ENCODE peak calls at places on chromosomes 6 and 20, in five cellular contexts. D is H1, T is sigmoid colon, H is right lobe of liver, F is HCT116. V is an unnamed sample.

GRCh38 chr6:25014806-25015560 is 79.2 kb upstream of the RIPOR2 start:
- DNase-seq in D (no peak), T (peak; percentile 78), H (no peak), F (no peak), V (no peak)

GRCh38 chr6:159271257-159271656 is 102.1 kb downstream of the FNDC1 start:
- DNase-seq in D (no peak), T (no peak), H (no peak), F (no peak), V (no peak)

GRCh38 chr6:107129370-107129925 is 14.1 kb upstream of the BEND3 start:
- DNase-seq in D (no peak), T (no peak), H (no peak), F (no peak), V (no peak)

GRCh38 chr6:12769556-12770255 is 53.1 kb downstream of the PHACTR1 start:
- DNase-seq in D (no peak), T (no peak), H (no peak), F (no peak), V (no peak)

GRCh38 chr20:48606841-48607543 is 220.8 kb downstream of the PREX1 start:
- DNase-seq in D (no peak), T (peak; percentile 54), H (peak; percentile 12), F (no peak), V (no peak)

GRCh38 chr6:168469198-168469943 is 28.4 kb downstream of the SMOC2 start:
- DNase-seq in D (no peak), T (peak; percentile 85), H (no peak), F (no peak), V (no peak)

GRCh38 chr20:47419953-47420352 is 63.5 kb upstream of the ZMYND8 start:
- DNase-seq in D (no peak), T (no peak), H (no peak), F (no peak), V (no peak)

GRCh38 chr6:90288404-90288803 is 8.2 kb downstream of the BACH2 start:
- DNase-seq in D (no peak), T (no peak), H (peak; percentile 34), F (no peak), V (no peak)

GRCh38 chr6:94735270-94735669 is 842.1 kb upstream of the MANEA start:
- DNase-seq in D (no peak), T (no peak), H (no peak), F (no peak), V (no peak)

GRCh38 chr20:7893019-7893730 is 47.1 kb downstream of the HAO1 start:
- DNase-seq in D (no peak), T (no peak), H (no peak), F (no peak), V (no peak)

GRCh38 chr20:47318596-47319516 is 37.6 kb downstream of the ZMYND8 start:
- DNase-seq in D (peak; percentile 77), T (peak; percentile 96), H (peak; percentile 68), F (no peak), V (peak; percentile 57)

GRCh38 chr6:112218563-112218962 is 35.8 kb downstream of the LAMA4 start:
- DNase-seq in D (no peak), T (peak; percentile 90), H (peak; percentile 44), F (no peak), V (no peak)

GRCh38 chr6:71107935-71108420 is 151.1 kb upstream of the B3GAT2 start:
- DNase-seq in D (no peak), T (no peak), H (no peak), F (peak; percentile 3), V (no peak)

GRCh38 chr6:36334343-36334742 is 2.3 kb downstream of the BNIP5 start:
- DNase-seq in D (no peak), T (no peak), H (no peak), F (no peak), V (no peak)

GRCh38 chr20:22768266-22768665 is 183.9 kb upstream of the FOXA2 start:
- DNase-seq in D (no peak), T (no peak), H (no peak), F (no peak), V (no peak)

GRCh38 chr6:128554302-128554701 is 33.9 kb upstream of the PTPRK start:
- DNase-seq in D (no peak), T (no peak), H (no peak), F (peak; percentile 15), V (no peak)

GRCh38 chr6:32638521-32639219 is 1.5 kb downstream of the HLA-DQA1 start:
- DNase-seq in D (no peak), T (no peak), H (no peak), F (no peak), V (no peak)

GRCh38 chr6:135270676-135271536 is 89.8 kb downstream of the MYB start:
- DNase-seq in D (peak; percentile 73), T (no peak), H (peak; percentile 42), F (no peak), V (no peak)

GRCh38 chr20:37161830-37162549 is 17.1 kb upstream of the RPN2 start:
- DNase-seq in D (no peak), T (no peak), H (no peak), F (no peak), V (no peak)

GRCh38 chr20:12775041-12775440 is 233.7 kb upstream of the SPTLC3 start:
- DNase-seq in D (no peak), T (no peak), H (no peak), F (no peak), V (no peak)

GRCh38 chr6:134925800-134926199 is 24.1 kb downstream of the ALDH8A1 start:
- DNase-seq in D (no peak), T (no peak), H (no peak), F (no peak), V (no peak)

GRCh38 chr6:145310116-145310515 is 425.2 kb downstream of the EPM2A start:
- DNase-seq in D (no peak), T (no peak), H (no peak), F (no peak), V (no peak)

GRCh38 chr6:10303806-10304520 is 110.9 kb downstream of the TFAP2A start:
- DNase-seq in D (no peak), T (no peak), H (no peak), F (no peak), V (no peak)

GRCh38 chr20:34491932-34492509 is 24.2 kb upstream of the DYNLRB1 start:
- DNase-seq in D (no peak), T (no peak), H (no peak), F (no peak), V (no peak)

GRCh38 chr20:25301357-25301920 is 53.6 kb downstream of the PYGB start:
- DNase-seq in D (no peak), T (no peak), H (no peak), F (no peak), V (no peak)

GRCh38 chr6:143694013-143694412 is 16.2 kb downstream of the PHACTR2 start:
- DNase-seq in D (no peak), T (no peak), H (no peak), F (no peak), V (no peak)
- H3K4me1 ChIP-seq in D (peaks cover 17% of the 10 kb centered on the region), T (peaks cover 33% of the 10 kb centered on the region), H (peaks cover 12% of the 10 kb centered on the region), F (peaks cover 6% of the 10 kb centered on the region), V (no peaks in the 10 kb centered on the region)

GRCh38 chr20:31675828-31676533 is 38.3 kb downstream of the COX4I2 start:
- DNase-seq in D (no peak), T (no peak), H (no peak), F (no peak), V (no peak)
- H3K4me1 ChIP-seq in D (peaks cover 6% of the 10 kb centered on the region), T (peaks cover 25% of the 10 kb centered on the region), H (peaks cover 43% of the 10 kb centered on the region), F (peaks cover 95% of the 10 kb centered on the region), V (peaks cover 8% of the 10 kb centered on the region)

GRCh38 chr20:62352402-62353288 is 14.5 kb downstream of the LAMA5 start:
- DNase-seq in D (no peak), T (peak; percentile 96), H (peak; percentile 82), F (no peak), V (no peak)
- H3K4me1 ChIP-seq in D (peaks cover 29% of the 10 kb centered on the region), T (peaks cover 58% of the 10 kb centered on the region), H (peaks cover 34% of the 10 kb centered on the region), F (peaks cover 73% of the 10 kb centered on the region), V (peaks cover 32% of the 10 kb centered on the region)

GRCh38 chr6:14915888-14916832 is 329.7 kb upstream of the JARID2 start:
- DNase-seq in D (no peak), T (no peak), H (no peak), F (no peak), V (no peak)

GRCh38 chr6:14917511-14917910 is 328.4 kb upstream of the JARID2 start:
- DNase-seq in D (no peak), T (no peak), H (no peak), F (no peak), V (no peak)

GRCh38 chr6:14919038-14919437 is 326.8 kb upstream of the JARID2 start:
- DNase-seq in D (no peak), T (no peak), H (no peak), F (no peak), V (no peak)

GRCh38 chr6:14921170-14921569 is 324.7 kb upstream of the JARID2 start:
- DNase-seq in D (no peak), T (peak; percentile 82), H (peak; percentile 51), F (no peak), V (no peak)

DNA sequence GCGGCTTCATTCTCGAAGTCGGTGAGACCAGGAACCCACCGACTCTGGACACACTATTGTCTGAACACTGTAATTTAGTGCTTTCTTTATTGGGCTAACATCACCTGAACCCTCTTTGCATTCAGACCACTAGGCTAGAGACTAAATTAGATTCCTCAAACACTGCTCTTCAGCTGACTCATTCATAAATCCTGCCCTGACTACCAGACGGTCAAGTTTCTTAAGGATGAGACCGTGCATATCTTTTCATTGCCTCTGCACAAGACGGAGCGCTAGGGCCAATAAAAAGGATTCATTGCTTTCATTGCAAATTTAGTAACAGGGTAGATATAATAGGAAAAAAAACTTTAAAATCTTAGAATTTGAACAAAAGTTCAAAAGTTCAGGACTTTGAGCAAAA is 328.8 kb upstream of the JARID2 start:
- DNase-seq in D (no peak), T (no peak), H (no peak), F (no peak), V (no peak)
- H3K4me1 ChIP-seq in D (peaks cover 7% of the 10 kb centered on the region), T (peaks cover 5% of the 10 kb centered on the region), H (no peaks in the 10 kb centered on the region), F (no peaks in the 10 kb centered on the region), V (peaks cover 3% of the 10 kb centered on the region)

GRCh38 chr20:62365814-62366369 is 1.2 kb downstream of the LAMA5 start:
- DNase-seq in D (no peak), T (peak; percentile 80), H (peak; percentile 14), F (no peak), V (no peak)
- H3K4me1 ChIP-seq in D (peaks cover 81% of the 10 kb centered on the region), T (peaks cover 97% of the 10 kb centered on the region), H (peaks cover 57% of the 10 kb centered on the region), F (peaks cover 90% of the 10 kb centered on the region), V (peaks cover 72% of the 10 kb centered on the region)

V was measured in NT2/D1.